ENCODE peak calls at places on chromosome 22, in nine cellular contexts. Z is stimulated activated CD4-positive, alpha-beta T cell treated with anti-CD3 and anti-CD28 coated beads, Interleukin-4, amount 100 ng/mL, for 1 hour; X is Right ventricle myocardium superior; Q is NCI-H748 treated with DMSO at 0.1 percent for 48 hours; B is ureter; M is HTR-8/SVneo; A is non-pigmented ciliary epithelial cell; T is anterior cingulate cortex; K is stimulated activated CD8-positive, alpha-beta memory T cell treated with anti-CD3 and anti-CD28 coated beads, Interleukin-12 subunit alpha, Interleukin-12 subunit beta, amount 100 ng/mL, for 1 hour. P is an unnamed sample.

GRCh38 chr22:46054091-46054877 is 77.3 kb upstream of the WNT7B start:
- DNase-seq in Z (peak; percentile 29), X (peak; percentile 89), Q (no peak), B (no peak), M (no peak), A (no peak), T (peak; percentile 75), K (no peak), P (no peak)

GRCh38 chr22:39239561-39240423 is 5.0 kb downstream of the PDGFB start:
- DNase-seq in Z (no peak), X (peak; percentile 40), Q (peak; percentile 63), B (peak; percentile 80), M (no peak), A (no peak), T (no peak), K (no peak), P (peak; percentile 96)

GRCh38 chr22:26949193-26949592 is 291.8 kb downstream of the MIAT start:
- DNase-seq in Z (no peak), X (no peak), Q (no peak), B (no peak), M (peak; percentile 36), A (no peak), T (no peak), K (no peak), P (no peak)

GRCh38 chr22:38187413-38188212 is 6.0 kb upstream of the PLA2G6 start:
- DNase-seq in Z (no peak), X (no peak), Q (no peak), B (no peak), M (no peak), A (no peak), T (no peak), K (no peak), P (peak; percentile 94)

GRCh38 chr22:39021552-39022250 is 774 bp downstream of the APOBEC3D start:
- DNase-seq in Z (no peak), X (no peak), Q (no peak), B (no peak), M (no peak), A (no peak), T (no peak), K (no peak), P (no peak)

GRCh38 chr22:45212306-45212709 is 28.4 kb downstream of the KIAA0930 start:
- DNase-seq in Z (no peak), X (peak; percentile 88), Q (no peak), B (no peak), M (peak; percentile 81), A (peak; percentile 62), T (peak; percentile 94), K (no peak), P (no peak)

GRCh38 chr22:21038405-21038804 is 6.0 kb upstream of the SLC7A4 start:
- DNase-seq in Z (no peak), X (no peak), Q (no peak), B (no peak), M (no peak), A (no peak), T (no peak), K (no peak), P (no peak)

GRCh38 chr22:40487663-40488249 is 117.4 kb downstream of the SGSM3 start:
- DNase-seq in Z (no peak), X (no peak), Q (no peak), B (no peak), M (no peak), A (no peak), T (no peak), K (peak; percentile 11), P (no peak)

GRCh38 chr22:50440544-50441249 is 34.1 kb downstream of the SBF1 start:
- DNase-seq in Z (no peak), X (no peak), Q (no peak), B (no peak), M (no peak), A (no peak), T (no peak), K (no peak), P (no peak)

GRCh38 chr22:50581950-50582561 is 593 bp downstream of the CHKB start:
- DNase-seq in Z (peak; percentile 33), X (no peak), Q (no peak), B (no peak), M (no peak), A (no peak), T (no peak), K (no peak), P (no peak)

GRCh38 chr22:24175160-24175808 is 6.0 kb upstream of the SUSD2 start:
- DNase-seq in Z (peak; percentile 65), X (peak; percentile 90), Q (no peak), B (peak; percentile 83), M (peak; percentile 59), A (no peak), T (peak; percentile 54), K (peak; percentile 40), P (peak; percentile 73)

GRCh38 chr22:47381240-47381639 is 618.8 kb downstream of the TBC1D22A start:
- DNase-seq in Z (no peak), X (no peak), Q (no peak), B (no peak), M (no peak), A (no peak), T (no peak), K (no peak), P (no peak)

GRCh38 chr22:20974336-20974955 is 7.4 kb downstream of the AIFM3 start:
- DNase-seq in Z (no peak), X (no peak), Q (no peak), B (no peak), M (no peak), A (no peak), T (no peak), K (no peak), P (no peak)

GRCh38 chr22:47205081-47205491 is 442.6 kb downstream of the TBC1D22A start:
- DNase-seq in Z (no peak), X (no peak), Q (no peak), B (no peak), M (no peak), A (no peak), T (no peak), K (no peak), P (no peak)